ENCODE peak calls at places on chromosomes 7 and 10, in seven cellular contexts. Y is prostate gland, O is adipocyte, F is breast epithelium, J is upper lobe of right lung, G is neuronal stem cell, T is fibroblast of lung. A is an unnamed sample.

GRCh38 chr10:105149371-105149871 is 508.3 kb downstream of the SORCS3 start:
- DNase-seq in Y (no peak), O (no peak), F (no peak), J (no peak), G (no peak), T (peak; percentile 94), A (no peak)

GRCh38 chr7:17532861-17533404 is 234.5 kb downstream of the AHR start:
- DNase-seq in Y (peak; percentile 36), O (peak; percentile 33), F (no peak), J (no peak), G (no peak), T (peak; percentile 98), A (no peak)

GRCh38 chr10:68111580-68111979 is 2.3 kb downstream of the MYPN start:
- DNase-seq in Y (no peak), O (no peak), F (no peak), J (no peak), G (no peak), T (no peak), A (no peak)

GRCh38 chr10:47118326-47118725 is 181.7 kb upstream of the GDF10 start:
- DNase-seq in Y (no peak), O (no peak), F (no peak), J (no peak), G (no peak), T (no peak), A (no peak)

GRCh38 chr10:48684463-48684791 is 246 bp upstream of the WDFY4 start:
- DNase-seq in Y (no peak), O (no peak), F (no peak), J (peak; percentile 82), G (no peak), T (no peak), A (no peak)

GRCh38 chr7:94700926-94701554 is 45.1 kb upstream of the SGCE start:
- DNase-seq in Y (no peak), O (peak; percentile 17), F (no peak), J (no peak), G (no peak), T (no peak), A (no peak)

GRCh38 chr7:100400656-100401055 is 27.4 kb downstream of the PILRA start:
- DNase-seq in Y (no peak), O (no peak), F (no peak), J (no peak), G (peak; percentile 15), T (no peak), A (no peak)

GRCh38 chr7:98470131-98470985 is 69.5 kb upstream of the BAIAP2L1 start:
- DNase-seq in Y (no peak), O (peak; percentile 9), F (no peak), J (peak; percentile 85), G (peak; percentile 57), T (no peak), A (no peak)

GRCh38 chr10:12814166-12814565 is 187.3 kb downstream of the CCDC3 start:
- DNase-seq in Y (no peak), O (no peak), F (no peak), J (peak; percentile 20), G (no peak), T (no peak), A (no peak)

GRCh38 chr10:74593470-74593869 is 232.9 kb upstream of the KAT6B start:
- DNase-seq in Y (peak; percentile 5), O (peak; percentile 90), F (no peak), J (no peak), G (no peak), T (peak; percentile 42), A (no peak)

GRCh38 chr7:132777419-132777818 is 201.1 kb upstream of the PLXNA4 start:
- DNase-seq in Y (no peak), O (no peak), F (no peak), J (no peak), G (no peak), T (no peak), A (no peak)

GRCh38 chr7:132276986-132277716 is 299.1 kb downstream of the PLXNA4 start:
- DNase-seq in Y (no peak), O (no peak), F (no peak), J (no peak), G (no peak), T (peak; percentile 33), A (no peak)

GRCh38 chr10:49614242-49615198 is 683 bp downstream of the CHAT start:
- DNase-seq in Y (no peak), O (no peak), F (peak; percentile 48), J (peak; percentile 64), G (no peak), T (no peak), A (no peak)

GRCh38 chr10:112950714-112951348 is 784 bp downstream of the TCF7L2 start:
- DNase-seq in Y (peak; percentile 13), O (peak; percentile 66), F (no peak), J (peak; percentile 70), G (no peak), T (peak; percentile 43), A (no peak)

GRCh38 chr10:123995461-123996131 is 97.8 kb downstream of the CHST15 start:
- DNase-seq in Y (no peak), O (peak; percentile 90), F (no peak), J (peak; percentile 75), G (peak; percentile 35), T (peak; percentile 96), A (no peak)

GRCh38 chr7:64183126-64183742 is 23.8 kb upstream of the ZNF735 start:
- DNase-seq in Y (no peak), O (peak; percentile 0), F (no peak), J (no peak), G (no peak), T (no peak), A (peak; percentile 31)

GRCh38 chr10:27285093-27285492 is 44.5 kb upstream of the ACBD5 start:
- DNase-seq in Y (no peak), O (peak; percentile 27), F (no peak), J (no peak), G (no peak), T (no peak), A (no peak)

GRCh38 chr10:120950103-120950561 is 99.0 kb downstream of the WDR11 start:
- DNase-seq in Y (no peak), O (peak; percentile 56), F (no peak), J (no peak), G (peak; percentile 53), T (peak; percentile 39), A (no peak)

GRCh38 chr10:78253072-78253853 is 219.6 kb downstream of the RPS24 start:
- DNase-seq in Y (no peak), O (no peak), F (no peak), J (no peak), G (no peak), T (no peak), A (no peak)

GRCh38 chr10:132548869-132549268 is 11.3 kb downstream of the INPP5A start:
- DNase-seq in Y (no peak), O (no peak), F (no peak), J (peak; percentile 35), G (no peak), T (no peak), A (no peak)
- H3K4me1 ChIP-seq in Y (peaks cover 6% of the 10 kb centered on the region), O (no peaks in the 10 kb centered on the region), F (no peaks in the 10 kb centered on the region), J (peaks cover 21% of the 10 kb centered on the region), G (no peaks in the 10 kb centered on the region), T (no peaks in the 10 kb centered on the region), A (peaks cover 28% of the 10 kb centered on the region)

GRCh38 chr7:36085096-36085495 is 68.0 kb upstream of the EEPD1 start:
- DNase-seq in Y (no peak), O (no peak), F (no peak), J (no peak), G (no peak), T (no peak), A (no peak)
- H3K4me1 ChIP-seq in Y (no peaks in the 10 kb centered on the region), O (no peaks in the 10 kb centered on the region), F (no peaks in the 10 kb centered on the region), J (no peaks in the 10 kb centered on the region), G (no peaks in the 10 kb centered on the region), T (no peaks in the 10 kb centered on the region), A (no peaks in the 10 kb centered on the region)

GRCh38 chr10:17229967-17230682 is 2.1 kb downstream of the VIM start:
- DNase-seq in Y (peak; percentile 74), O (peak; percentile 80), F (peak; percentile 75), J (peak; percentile 95), G (peak; percentile 73), T (peak; percentile 76), A (peak; percentile 79)
- H3K4me1 ChIP-seq in Y (no peaks in the 10 kb centered on the region), O (peaks cover 45% of the 10 kb centered on the region), F (peaks cover 3% of the 10 kb centered on the region), J (peaks cover 41% of the 10 kb centered on the region), G (peaks cover 33% of the 10 kb centered on the region), T (peaks cover 19% of the 10 kb centered on the region), A (peaks cover 35% of the 10 kb centered on the region)

GRCh38 chr10:6171891-6172354 is 30.8 kb upstream of the PFKFB3 start:
- DNase-seq in Y (no peak), O (no peak), F (no peak), J (no peak), G (no peak), T (peak; percentile 96), A (no peak)
- H3K4me1 ChIP-seq in Y (no peaks in the 10 kb centered on the region), O (peaks cover 30% of the 10 kb centered on the region), F (no peaks in the 10 kb centered on the region), J (peaks cover 20% of the 10 kb centered on the region), G (no peaks in the 10 kb centered on the region), T (peaks cover 13% of the 10 kb centered on the region), A (peaks cover 18% of the 10 kb centered on the region)

DNA sequence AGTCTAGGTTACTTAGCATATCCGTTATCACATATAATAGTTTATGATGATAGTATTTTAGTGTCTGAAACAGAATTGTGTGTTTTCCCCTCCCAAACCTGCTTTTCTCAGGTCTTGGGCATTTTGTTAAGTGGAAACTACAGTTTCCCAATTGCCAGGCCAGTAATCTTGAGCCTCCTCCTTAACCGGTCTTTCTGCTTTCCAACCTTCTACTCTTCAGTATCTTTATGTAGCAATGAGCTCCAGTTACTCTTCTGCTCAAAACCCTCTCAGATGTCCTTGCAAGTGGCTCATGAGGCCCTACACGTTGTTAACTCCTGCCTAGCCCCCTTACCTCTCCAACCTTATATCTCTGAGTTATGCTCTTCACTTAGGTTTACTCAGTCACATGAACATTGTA is 22.0 kb downstream of the WAC start:
- DNase-seq in Y (no peak), O (no peak), F (no peak), J (no peak), G (no peak), T (no peak), A (no peak)
- H3K4me1 ChIP-seq in Y (peaks cover 4% of the 10 kb centered on the region), O (peaks cover 10% of the 10 kb centered on the region), F (no peaks in the 10 kb centered on the region), J (peaks cover 61% of the 10 kb centered on the region), G (no peaks in the 10 kb centered on the region), T (no peaks in the 10 kb centered on the region), A (peaks cover 17% of the 10 kb centered on the region)